ENCODE peak calls at places on chromosomes 2 and 18, in six cellular contexts. H is foreskin fibroblast, D is AG09309, W is WERI-Rb-1, B is tibial nerve, E is pancreas. I is an unnamed sample.

GRCh38 chr2:6535572-6535971 is 330.1 kb downstream of the CMPK2 start:
- DNase-seq in H (no peak), D (no peak), W (no peak), B (no peak), E (no peak), I (no peak)

GRCh38 chr2:207698303-207698702 is 13.1 kb upstream of the CCNYL1 start:
- DNase-seq in H (no peak), D (no peak), W (no peak), B (no peak), E (no peak), I (no peak)

GRCh38 chr2:218615868-218616315 is 8.2 kb downstream of the PLCD4 start:
- DNase-seq in H (no peak), D (no peak), W (no peak), B (no peak), E (no peak), I (no peak)

GRCh38 chr18:63138469-63139340 is 180.9 kb downstream of the BCL2 start:
- DNase-seq in H (peak; percentile 40), D (no peak), W (no peak), B (no peak), E (no peak), I (no peak)

GRCh38 chr2:39929531-39929930 is 150.5 kb upstream of the THUMPD2 start:
- DNase-seq in H (no peak), D (no peak), W (no peak), B (no peak), E (no peak), I (no peak)

GRCh38 chr2:2689313-2689712 is 358.2 kb upstream of the MYT1L start:
- DNase-seq in H (no peak), D (no peak), W (no peak), B (no peak), E (no peak), I (no peak)

GRCh38 chr2:7570247-7570646 is 653.0 kb downstream of the RNF144A start:
- DNase-seq in H (no peak), D (no peak), W (no peak), B (no peak), E (no peak), I (no peak)

GRCh38 chr18:59783138-59783537 is 85.9 kb upstream of the CCBE1 start:
- DNase-seq in H (peak; percentile 84), D (peak; percentile 43), W (peak; percentile 68), B (no peak), E (no peak), I (no peak)

GRCh38 chr2:153886833-153887232 is 15.1 kb downstream of the GALNT13 start:
- DNase-seq in H (no peak), D (no peak), W (no peak), B (no peak), E (no peak), I (no peak)

GRCh38 chr2:112588611-112589045 is 4.2 kb downstream of the CHCHD5 start:
- DNase-seq in H (no peak), D (no peak), W (peak; percentile 78), B (no peak), E (peak; percentile 95), I (no peak)

GRCh38 chr2:237482485-237482884 is 4.6 kb upstream of the MLPH start:
- DNase-seq in H (no peak), D (no peak), W (no peak), B (peak; percentile 87), E (peak; percentile 82), I (no peak)

GRCh38 chr2:153986488-153987229 is 114.9 kb downstream of the GALNT13 start:
- DNase-seq in H (no peak), D (no peak), W (no peak), B (no peak), E (no peak), I (no peak)

DNA sequence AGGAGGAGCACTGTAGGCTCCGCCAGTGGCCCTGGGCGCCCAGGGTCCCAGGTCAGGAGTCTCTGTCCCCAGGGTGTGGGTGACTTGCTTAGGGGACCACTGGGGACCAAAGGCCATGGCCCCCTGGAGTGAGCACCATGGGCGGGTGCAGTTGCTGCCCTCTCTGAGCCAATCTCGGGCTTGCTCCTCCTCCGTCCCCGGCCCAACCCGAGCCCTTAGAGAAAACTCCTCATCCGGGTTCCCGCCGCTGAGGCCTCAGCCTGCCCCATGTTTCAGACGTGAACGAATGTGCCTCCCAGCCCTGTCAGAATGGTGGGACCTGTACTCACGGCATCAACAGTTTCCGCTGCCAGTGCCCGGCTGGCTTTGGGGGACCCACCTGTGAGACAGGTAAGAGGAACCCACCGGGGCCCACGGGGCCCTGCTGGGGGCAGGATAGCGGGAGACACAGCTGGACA is 38.6 kb downstream of the SNED1 start:
- DNase-seq in H (no peak), D (no peak), W (no peak), B (no peak), E (no peak), I (no peak)
- H3K4me3 ChIP-seq in H (no peak overlapping the region), D (no peak overlapping the region), W (no peak overlapping the region), B (no peak overlapping the region), E (peak overlapping the region; percentile 29), I (no peak overlapping the region)

GRCh38 chr2:118642501-118642900 is 204.9 kb downstream of the EN1 start:
- DNase-seq in H (no peak), D (no peak), W (no peak), B (no peak), E (no peak), I (no peak)
- TF ChIP-seq CTCF in H (no peak), D (no peak), W (no peak), B (no peak), E (no peak), I (no peak)

GRCh38 chr2:55862269-55862668 is 61.3 kb downstream of the EFEMP1 start:
- DNase-seq in H (peak; percentile 93), D (peak; percentile 99), W (no peak), B (no peak), E (no peak), I (peak; percentile 98)
- H3K4me3 ChIP-seq in H (no peak overlapping the region), D (no peak overlapping the region), W (no peak overlapping the region), B (no peak overlapping the region), E (no peak overlapping the region), I (no peak overlapping the region)

GRCh38 chr2:64019083-64019974 is at the start of gene VPS54:
- DNase-seq in H (peak; percentile 60), D (no peak), W (peak; percentile 71), B (peak; percentile 23), E (peak; percentile 69), I (no peak)
- TF ChIP-seq CTCF in H (no peak), D (no peak), W (no peak), B (no peak), E (no peak), I (no peak)

GRCh38 chr2:205687018-205687956 is 5.0 kb downstream of the NRP2 start:
- DNase-seq in H (no peak), D (no peak), W (no peak), B (no peak), E (no peak), I (no peak)
- H3K4me3 ChIP-seq in H (peak overlapping the region; percentile 60), D (no peak overlapping the region), W (no peak overlapping the region), B (peak overlapping the region; percentile 76), E (no peak overlapping the region), I (peak overlapping the region; percentile 85)

DNA sequence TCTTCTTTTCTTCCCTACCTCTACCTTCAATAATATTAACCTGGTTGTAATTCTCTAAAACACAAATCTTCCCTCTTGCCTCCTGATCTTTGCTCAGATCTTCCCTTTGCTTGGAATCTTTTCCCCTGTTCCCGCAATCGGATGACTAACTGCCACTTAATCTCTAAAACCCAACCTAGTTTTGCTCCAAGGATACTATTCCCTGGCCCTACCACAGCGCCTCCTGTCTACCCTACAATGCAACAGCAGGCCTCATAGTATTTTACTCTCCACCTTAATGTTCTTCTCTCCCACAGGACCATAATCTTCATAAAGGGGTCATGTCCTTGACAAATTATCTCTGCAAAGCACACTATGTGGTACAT is 246.8 kb upstream of the TNP1 start:
- DNase-seq in H (peak; percentile 41), D (no peak), W (no peak), B (no peak), E (no peak), I (no peak)
- TF ChIP-seq CTCF in H (peak; percentile 62), D (peak; percentile 60), W (peak; percentile 49), B (no peak), E (no peak), I (peak; percentile 59)

GRCh38 chr2:127675335-127676261 is at the start of gene LIMS2:
- DNase-seq in H (peak; percentile 8), D (no peak), W (no peak), B (no peak), E (peak; percentile 31), I (no peak)
- H3K4me3 ChIP-seq in H (peak within 1 kb of the TSS; percentile 64), D (peak within 1 kb of the TSS; percentile 62), W (no peak within 1 kb of the TSS), B (peak within 1 kb of the TSS; percentile 73), E (peak within 1 kb of the TSS; percentile 51), I (peak within 1 kb of the TSS; percentile 68)

DNA sequence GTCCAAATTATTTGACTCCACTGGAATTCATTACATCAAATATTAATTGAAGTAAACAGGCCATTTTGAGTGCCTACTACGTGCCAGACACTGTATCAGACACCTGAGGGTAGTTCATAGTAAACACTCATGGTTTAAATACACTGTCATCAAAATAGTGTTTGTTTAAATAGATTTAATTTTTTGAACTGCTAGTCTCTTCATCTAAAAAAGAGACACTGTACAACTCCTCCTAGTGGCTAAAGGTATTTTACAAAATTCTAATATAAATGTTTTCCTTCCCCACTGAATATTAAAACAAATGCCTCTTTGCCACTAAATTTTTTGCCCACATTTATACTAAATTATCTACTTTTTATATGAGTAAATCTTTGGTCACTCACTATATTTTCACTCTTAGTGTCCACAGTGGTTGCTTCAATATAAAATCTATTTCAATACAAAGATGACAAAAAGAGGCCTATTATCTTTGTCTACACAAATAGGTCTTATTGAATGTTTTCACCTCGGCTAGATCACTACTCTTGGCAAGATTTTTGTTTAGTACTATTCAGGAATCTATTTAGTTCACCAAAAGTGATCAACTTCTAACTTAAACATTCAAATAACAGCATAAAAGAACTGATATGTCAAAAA is 122.1 kb downstream of the TMEM247 start:
- DNase-seq in H (no peak), D (no peak), W (no peak), B (no peak), E (no peak), I (no peak)
- TF ChIP-seq CTCF in H (peak; percentile 27), D (peak; percentile 27), W (no peak), B (peak; percentile 22), E (no peak), I (no peak)

GRCh38 chr2:85644909-85645308 is 23.1 kb downstream of the SFTPB start:
- DNase-seq in H (no peak), D (no peak), W (no peak), B (no peak), E (no peak), I (no peak)
- H3K4me3 ChIP-seq in H (no peak overlapping the region), D (no peak overlapping the region), W (no peak overlapping the region), B (no peak overlapping the region), E (no peak overlapping the region), I (no peak overlapping the region)

GRCh38 chr2:122136071-122136470 is 380.6 kb downstream of the TSN start:
- DNase-seq in H (no peak), D (no peak), W (peak; percentile 48), B (no peak), E (no peak), I (no peak)
- TF ChIP-seq CTCF in H (peak; percentile 46), D (peak; percentile 72), W (peak; percentile 84), B (no peak), E (no peak), I (peak; percentile 28)